ENCODE peak calls at places on chromosome 18, in five cellular contexts. B is GM12878, O is A549, C is transverse colon, N is ovary. P is an unnamed sample. For H3K4me1, the result is how much of the 10 kb centered on the place peaks cover.

GRCh38 chr18:11795916-11796315 is 55.3 kb upstream of the CHMP1B start:
- DNase-seq in B (no peak), O (no peak), C (no peak), N (no peak), P (no peak)

GRCh38 chr18:42052137-42052708 is 97.2 kb downstream of the PIK3C3 start:
- DNase-seq in B (no peak), O (no peak), C (no peak), N (no peak), P (no peak)

GRCh38 chr18:43800584-43800983 is 523.3 kb upstream of the SYT4 start:
- DNase-seq in B (no peak), O (no peak), C (no peak), N (no peak), P (no peak)

GRCh38 chr18:61694236-61694635 is 198.6 kb downstream of the RNF152 start:
- DNase-seq in B (no peak), O (no peak), C (no peak), N (no peak), P (no peak)

GRCh38 chr18:23365602-23366001 is 87.5 kb upstream of the RIOK3 start:
- DNase-seq in B (no peak), O (no peak), C (no peak), N (no peak), P (peak)

GRCh38 chr18:61972389-61973264 is 79.8 kb upstream of the RNF152 start:
- DNase-seq in B (no peak), O (no peak), C (no peak), N (no peak), P (no peak)

GRCh38 chr18:79460445-79461300 is 64.9 kb downstream of the NFATC1 start:
- DNase-seq in B (peak), O (no peak), C (no peak), N (no peak), P (no peak)

GRCh38 chr18:63410792-63411191 is 11.5 kb downstream of the VPS4B start:
- DNase-seq in B (no peak), O (no peak), C (no peak), N (no peak), P (no peak)

GRCh38 chr18:58447342-58448190 is 181.3 kb downstream of the ALPK2 start:
- DNase-seq in B (no peak), O (no peak), C (no peak), N (no peak), P (no peak)

GRCh38 chr18:12639990-12640880 is 17.7 kb downstream of the SPIRE1 start:
- DNase-seq in B (no peak), O (peak), C (no peak), N (no peak), P (no peak)

GRCh38 chr18:26656401-26656943 is 108.1 kb upstream of the KCTD1 start:
- DNase-seq in B (no peak), O (no peak), C (no peak), N (no peak), P (no peak)

GRCh38 chr18:70280007-70280925 is 8.6 kb upstream of the SOCS6 start:
- DNase-seq in B (no peak), O (no peak), C (no peak), N (no peak), P (no peak)

GRCh38 chr18:11654736-11655604 is 34.1 kb upstream of the GNAL start:
- DNase-seq in B (no peak), O (peak), C (peak), N (no peak), P (no peak)

GRCh38 chr18:48446582-48447225 is 37.5 kb upstream of the ZBTB7C start:
- DNase-seq in B (no peak), O (peak), C (peak), N (peak), P (peak)

GRCh38 chr18:3153107-3153704 is 66.6 kb downstream of the MYOM1 start:
- DNase-seq in B (peak), O (no peak), C (no peak), N (no peak), P (no peak)

GRCh38 chr18:67519582-67519981 is 3.1 kb upstream of the DSEL start:
- DNase-seq in B (no peak), O (no peak), C (no peak), N (no peak), P (peak)

GRCh38 chr18:7579923-7580542 is 12.9 kb downstream of the PTPRM start:
- DNase-seq in B (no peak), O (no peak), C (no peak), N (no peak), P (no peak)
- TF ChIP-seq EP300 in B (no peak), O (no peak), C (no peak), N (no peak), P (no peak)

GRCh38 chr18:76457957-76458356 is 37.1 kb downstream of the ZNF516 start:
- DNase-seq in B (no peak), O (no peak), C (no peak), N (no peak), P (no peak)
- H3K4me1 ChIP-seq in B (under half), O (under half), C (under half), N (under half), P (under half)

DNA sequence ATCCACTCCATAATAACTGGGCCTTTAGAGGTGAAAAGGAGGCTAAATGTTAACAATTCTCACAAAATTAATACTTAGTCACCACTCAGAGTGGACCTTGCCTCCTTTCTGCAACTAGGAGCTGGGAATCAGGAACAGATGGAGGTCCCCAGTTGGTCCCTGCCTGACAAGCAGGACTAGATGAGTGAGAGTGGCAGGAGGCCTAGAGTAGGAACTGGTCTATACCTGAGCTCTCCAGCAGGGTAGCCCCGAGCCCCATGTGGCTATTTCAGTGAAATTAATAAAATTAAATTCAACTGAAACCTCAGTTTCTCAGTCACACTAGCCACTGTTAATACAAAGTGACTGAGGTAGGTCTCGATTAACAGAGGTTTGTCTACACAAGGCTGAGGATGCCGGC is 150.5 kb downstream of the MYO5B start:
- DNase-seq in B (no peak), O (no peak), C (no peak), N (no peak), P (no peak)
- TF ChIP-seq CTCF in B (no peak), O (no peak), C (no peak), N (no peak), P (no peak)

DNA sequence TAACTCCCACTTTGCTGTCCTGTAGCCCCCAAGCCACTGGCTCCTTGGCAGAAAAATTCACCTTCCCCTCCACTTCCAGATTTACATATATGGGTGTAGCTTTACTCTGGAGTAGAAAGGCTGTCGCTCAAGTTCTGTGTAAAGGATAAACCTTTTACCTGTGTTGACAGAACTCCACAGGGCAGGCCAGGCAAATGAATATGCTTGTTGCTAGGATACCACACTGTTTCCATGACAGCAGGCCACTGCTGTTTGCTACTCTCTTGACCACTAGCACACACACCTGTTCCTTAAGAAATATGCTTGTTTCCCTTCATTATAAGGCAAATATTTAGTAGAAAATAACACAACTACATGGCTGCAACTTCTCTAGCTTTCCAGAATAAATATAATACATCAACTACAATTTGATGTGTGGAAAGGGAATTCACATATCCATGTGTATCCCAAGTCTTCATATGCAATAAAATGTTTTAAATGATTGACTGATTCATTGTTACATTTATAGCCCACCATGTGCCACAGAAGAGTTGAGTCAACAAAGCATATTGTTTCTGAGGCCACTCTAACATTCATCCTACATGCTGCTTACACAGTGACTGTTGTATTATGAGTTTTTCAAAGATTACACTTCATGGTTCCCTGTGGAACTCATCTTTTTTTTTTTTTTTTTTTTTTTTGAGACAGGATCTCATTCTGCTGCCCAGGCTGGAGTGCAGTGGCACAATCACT is 56.2 kb upstream of the ROCK1 start:
- DNase-seq in B (no peak), O (no peak), C (peak), N (no peak), P (no peak)
- TF ChIP-seq EP300 in B (no peak), O (no peak), C (no peak), N (no peak), P (no peak)

DNA sequence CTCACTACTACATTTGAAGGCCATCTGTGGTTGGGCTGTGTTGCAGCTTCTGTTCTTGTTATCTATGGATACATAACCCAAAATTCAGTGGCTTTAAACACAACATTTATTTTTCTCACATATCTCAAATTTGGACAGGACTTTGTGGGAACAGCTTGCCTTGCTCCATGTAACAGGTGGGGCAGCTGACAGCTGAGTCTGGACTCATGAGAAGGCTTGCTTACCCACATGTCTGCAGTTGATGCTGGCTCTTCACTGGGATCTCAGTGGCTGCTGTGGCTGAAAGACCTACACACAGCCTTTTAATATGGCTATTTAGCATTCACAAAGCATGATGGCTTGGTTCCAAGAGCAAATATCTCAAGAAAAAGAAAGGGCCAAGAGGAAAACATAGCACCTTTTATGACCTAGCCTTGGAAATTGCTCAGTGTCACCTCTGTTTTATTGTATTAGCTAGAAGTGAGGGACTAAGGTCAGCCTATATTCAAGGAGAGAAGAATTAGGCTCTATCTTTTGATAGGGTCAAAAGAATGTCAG is 296.8 kb upstream of the ZNF521 start:
- DNase-seq in B (no peak), O (no peak), C (no peak), N (no peak), P (no peak)
- H3K4me1 ChIP-seq in B (under half), O (under half), C (under half), N (under half), P (under half)

GRCh38 chr18:45169610-45170009 is 445.7 kb upstream of the SLC14A2 start:
- DNase-seq in B (no peak), O (no peak), C (no peak), N (no peak), P (peak)
- TF ChIP-seq CTCF in B (no peak), O (no peak), C (no peak), N (no peak), P (no peak)

DNA sequence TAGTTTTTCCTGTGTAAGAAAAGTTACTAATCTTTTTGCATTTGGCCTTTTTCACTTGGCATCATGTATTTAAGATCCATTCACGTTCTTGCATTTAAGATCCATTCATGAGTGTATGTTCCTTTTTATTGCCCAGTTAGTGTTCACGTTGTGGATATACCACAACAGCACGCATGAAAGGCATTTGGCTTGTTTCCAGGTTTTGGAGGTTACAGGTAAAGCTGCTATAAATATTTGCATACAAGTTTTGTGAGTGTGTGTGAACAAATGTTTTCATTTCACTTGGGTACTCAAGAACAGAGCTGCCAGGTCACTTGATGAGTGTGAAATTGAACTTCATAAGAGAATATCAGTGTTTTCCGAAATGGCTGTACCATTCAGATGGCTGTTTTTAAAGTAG is 121.2 kb downstream of the CCBE1 start:
- DNase-seq in B (no peak), O (no peak), C (no peak), N (no peak), P (no peak)
- TF ChIP-seq EP300 in B (no peak), O (no peak), C (no peak), N (no peak), P (no peak)

GRCh38 chr18:35045808-35046207 is 4.6 kb downstream of the MAPRE2 start:
- DNase-seq in B (no peak), O (no peak), C (no peak), N (no peak), P (no peak)
- H3K4me1 ChIP-seq in B (under half), O (under half), C (under half), N (under half), P (under half)

GRCh38 chr18:74477771-74478170 is 18.4 kb upstream of the CNDP2 start:
- DNase-seq in B (no peak), O (no peak), C (no peak), N (no peak), P (no peak)

GRCh38 chr18:74478316-74478715 is 17.8 kb upstream of the CNDP2 start:
- DNase-seq in B (no peak), O (no peak), C (no peak), N (no peak), P (no peak)

GRCh38 chr18:74478876-74479275 is 17.3 kb upstream of the CNDP2 start:
- DNase-seq in B (no peak), O (no peak), C (no peak), N (no peak), P (no peak)

GRCh38 chr18:74473976-74474375 is 16.9 kb upstream of the DIPK1C start:
- DNase-seq in B (no peak), O (no peak), C (no peak), N (no peak), P (no peak)

GRCh38 chr18:74476154-74476553 is 19.0 kb upstream of the DIPK1C start:
- DNase-seq in B (no peak), O (peak), C (no peak), N (no peak), P (peak)
- TF ChIP-seq CTCF in B (peak), O (peak), C (no peak), N (no peak), P (peak)

P was measured in tibial nerve.